ENCODE peak calls at places on chromosomes 3 and 15, in seven cellular contexts. V, L, T, Z, I, P and W are unnamed samples. For H3K4me1, the result is how much of the 10 kb centered on the place peaks cover.

GRCh38 chr3:150248116-150248864 is 159.8 kb upstream of the TSC22D2 start:
- DNase-seq in L (no peak), Z (no peak), V (no peak), T (no peak), P (no peak), I (no peak), W (no peak)

GRCh38 chr3:123201557-123202427 is at the start of gene SEC22A:
- DNase-seq in T (peak), L (peak), Z (peak), V (peak), I (peak), P (peak), W (peak)

GRCh38 chr3:172142074-172143059 is 103.0 kb downstream of the FNDC3B start:
- DNase-seq in T (no peak), Z (no peak), L (peak), P (no peak), V (no peak), I (no peak), W (no peak)

GRCh38 chr3:64906011-64906410 is 218.2 kb upstream of the ADAMTS9 start:
- DNase-seq in T (no peak), Z (no peak), P (no peak), I (no peak), V (no peak), L (no peak), W (no peak)

GRCh38 chr3:126304704-126305103 is 52.5 kb downstream of the KLF15 start:
- DNase-seq in T (no peak), P (no peak), Z (no peak), L (no peak), V (no peak), I (no peak), W (no peak)

GRCh38 chr15:71612869-71613268 is 197.5 kb upstream of the NR2E3 start:
- DNase-seq in V (no peak), Z (no peak), T (no peak), P (no peak), I (no peak), L (no peak), W (no peak)

GRCh38 chr15:67242665-67243064 is 11.8 kb downstream of the AAGAB start:
- DNase-seq in I (no peak), T (no peak), L (no peak), P (no peak), Z (no peak), V (no peak), W (no peak)

GRCh38 chr3:158456114-158456513 is 114.9 kb upstream of the MLF1 start:
- DNase-seq in V (no peak), T (no peak), Z (no peak), P (no peak), L (no peak), I (no peak), W (no peak)

GRCh38 chr3:21920431-21920830 is 169.4 kb upstream of the ZNF385D start:
- DNase-seq in V (no peak), L (no peak), Z (no peak), I (no peak), P (no peak), T (no peak), W (no peak)

GRCh38 chr3:113104746-113105479 is 106.4 kb upstream of the BOC start:
- DNase-seq in L (no peak), P (no peak), I (no peak), T (no peak), Z (no peak), V (no peak), W (no peak)

GRCh38 chr3:197028711-197029510 is 706 bp downstream of the MELTF start:
- DNase-seq in L (peak), V (peak), I (no peak), Z (no peak), T (peak), P (no peak), W (no peak)
- H3K4me3 ChIP-seq in L (peak), V (peak), I (peak), Z (peak), T (peak), P (peak), W (peak)

DNA sequence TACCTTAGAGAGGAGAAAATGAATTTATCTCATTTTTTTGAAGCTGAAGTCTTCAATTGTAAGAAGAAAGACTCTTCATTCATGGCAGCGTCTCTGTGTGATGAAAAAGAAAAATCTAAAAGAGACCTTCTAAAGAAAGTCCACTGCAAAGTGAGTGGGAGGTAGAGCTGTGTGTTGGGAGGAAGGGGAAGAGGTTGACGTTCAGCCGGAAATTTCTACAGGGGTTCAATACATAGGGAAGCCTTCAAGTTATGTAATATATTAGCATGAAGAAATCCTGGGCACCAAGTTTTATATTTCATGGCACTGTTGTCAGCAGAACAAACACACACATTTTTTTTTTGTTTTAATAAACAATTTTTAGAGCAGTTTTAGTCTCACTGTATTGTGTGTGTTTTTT is 31.9 kb downstream of the HES1 start:
- DNase-seq in T (no peak), Z (no peak), L (no peak), I (no peak), V (no peak), P (no peak), W (no peak)
- H3K4me1 ChIP-seq in T (under half), Z (under half), L (under half), I (under half), V (under half), P (under half), W (under half)

GRCh38 chr15:99250001-99250400 is 620 bp upstream of the TTC23 start:
- DNase-seq in I (no peak), P (no peak), V (no peak), L (no peak), Z (no peak), T (no peak), W (no peak)

GRCh38 chr15:99249270-99249817 is at the start of gene TTC23:
- DNase-seq in Z (no peak), I (peak), T (no peak), P (no peak), L (peak), V (no peak), W (peak)

GRCh38 chr15:99248000-99248727 is 1.2 kb downstream of the TTC23 start:
- DNase-seq in L (no peak), T (no peak), I (no peak), V (no peak), P (no peak), Z (no peak), W (no peak)

GRCh38 chr15:99244306-99244705 is 5.1 kb downstream of the TTC23 start:
- DNase-seq in L (no peak), T (no peak), I (no peak), Z (no peak), V (no peak), P (no peak), W (no peak)

DNA sequence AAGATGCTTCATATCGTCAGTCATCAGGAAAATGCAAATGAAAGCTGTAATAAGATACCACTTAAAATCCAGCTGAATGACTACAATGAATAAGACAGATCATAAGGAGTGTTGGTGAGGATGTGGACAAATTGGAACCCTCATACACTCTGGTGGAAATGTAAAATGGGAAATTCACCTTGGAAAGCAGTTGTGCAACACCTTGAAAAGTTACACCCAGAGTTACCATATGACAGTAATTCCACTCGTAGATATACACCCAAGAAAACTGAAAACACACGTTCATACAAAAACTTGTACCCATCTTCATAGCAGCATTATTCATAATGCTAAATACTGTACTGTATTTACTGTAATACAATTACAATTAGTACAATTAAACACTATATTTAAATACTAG is 2.3 kb downstream of the TTC23 start:
- DNase-seq in L (no peak), Z (no peak), I (no peak), V (no peak), T (no peak), P (no peak), W (no peak)
- H3K4me3 ChIP-seq in L (no peak), Z (no peak), I (no peak), V (no peak), T (no peak), P (no peak), W (no peak)

DNA sequence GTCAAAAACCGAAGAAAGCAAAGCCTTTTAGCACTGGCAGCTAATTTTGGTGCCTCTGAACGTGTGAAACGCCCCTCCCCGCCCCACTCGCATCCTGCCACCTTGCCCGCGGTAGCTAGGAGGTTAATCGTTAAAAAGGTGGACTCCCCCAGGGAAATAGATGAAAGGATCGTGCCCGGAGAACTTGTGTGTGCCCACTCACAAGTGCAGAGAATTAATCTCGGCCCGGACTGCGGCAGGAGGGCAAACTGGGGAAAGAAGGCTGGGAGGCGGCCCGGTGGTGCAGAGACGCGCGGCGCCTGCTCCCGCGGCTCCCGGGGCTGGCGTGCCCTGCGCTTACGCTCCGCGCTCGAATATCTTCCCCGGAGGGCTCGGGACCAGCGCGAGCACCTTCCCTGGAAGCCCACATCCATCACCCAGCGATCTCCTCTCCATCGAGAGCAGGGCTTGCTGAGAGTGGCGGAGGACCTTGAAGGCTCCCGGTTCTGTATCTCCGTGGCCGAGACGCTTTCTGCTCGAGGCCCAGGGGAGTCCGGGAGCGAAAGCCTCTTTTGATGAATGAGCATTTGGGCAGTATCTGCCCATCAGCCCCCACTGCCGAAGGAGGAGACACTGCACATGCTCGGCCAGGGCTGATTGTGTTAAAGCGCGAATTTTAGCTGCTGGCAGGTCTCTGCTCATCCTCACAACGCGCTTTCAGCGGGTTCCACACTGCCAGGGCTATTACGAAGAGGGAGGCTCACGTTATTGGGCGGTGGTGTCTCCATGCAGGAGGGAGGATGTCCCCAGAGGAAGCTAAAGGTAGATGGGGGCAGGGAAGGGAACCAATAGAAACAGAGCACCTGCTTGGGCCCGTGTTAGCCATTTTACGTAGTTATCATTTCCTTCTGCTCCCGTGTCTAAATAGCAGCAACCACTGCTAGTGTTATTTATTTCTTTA is 1.3 kb upstream of the SPTSSB start:
- DNase-seq in V (peak), L (no peak), Z (no peak), P (no peak), T (peak), I (peak), W (no peak)
- H3K4me1 ChIP-seq in V (under half), L (under half), Z (under half), P (under half), T (under half), I (under half), W (under half)

GRCh38 chr3:136250862-136251460 is 821 bp downstream of the PCCB start:
- DNase-seq in Z (peak), V (peak), L (peak), I (peak), T (peak), P (peak), W (peak)

GRCh38 chr3:136249593-136250225 is 431 bp upstream of the PCCB start:
- DNase-seq in V (no peak), Z (no peak), P (no peak), I (no peak), L (no peak), T (no peak), W (no peak)

GRCh38 chr3:136249091-136249490 is 1.0 kb upstream of the PCCB start:
- DNase-seq in I (no peak), P (no peak), L (no peak), V (no peak), T (no peak), Z (no peak), W (peak)

GRCh38 chr3:136250226-136250861 is at the start of gene PCCB:
- DNase-seq in P (peak), Z (peak), T (peak), L (peak), I (peak), V (peak), W (peak)

GRCh38 chr3:136251511-136251910 is 1.4 kb downstream of the PCCB start:
- DNase-seq in Z (no peak), I (no peak), T (no peak), L (no peak), P (no peak), V (peak), W (no peak)
- H3K4me3 ChIP-seq in Z (peak), I (no peak), T (no peak), L (no peak), P (peak), V (peak), W (peak)

GRCh38 chr3:56428667-56429066 is 39.6 kb downstream of the ERC2 start:
- DNase-seq in V (no peak), Z (no peak), L (no peak), I (no peak), P (no peak), T (no peak), W (peak)
- H3K4me1 ChIP-seq in V (under half), Z (under half), L (under half), I (under half), P (under half), T (under half), W (under half)

DNA sequence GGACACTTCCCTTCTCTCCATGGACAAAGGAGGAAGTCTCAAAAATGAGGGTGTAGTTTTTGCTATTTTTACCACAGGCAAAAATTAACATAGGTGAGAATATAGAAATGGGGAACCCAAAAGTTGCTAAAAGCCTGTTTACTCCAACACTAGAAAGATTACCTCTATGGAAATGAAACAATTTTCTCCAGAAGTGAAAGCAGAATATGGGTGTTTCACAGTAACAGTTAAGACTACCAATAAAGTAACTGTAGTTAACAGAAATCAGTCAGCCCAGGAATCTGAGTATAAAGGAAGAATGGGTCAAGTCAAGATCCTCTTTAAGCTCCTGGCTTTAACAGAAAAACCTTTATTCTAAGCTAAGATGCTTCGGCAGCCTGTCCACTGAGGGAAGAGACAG is 9.3 kb downstream of the TRA2B start:
- DNase-seq in I (no peak), P (no peak), V (no peak), Z (no peak), T (no peak), L (no peak), W (no peak)
- H3K4me3 ChIP-seq in I (no peak), P (peak), V (no peak), Z (peak), T (no peak), L (no peak), W (peak)

GRCh38 chr15:64763462-64763861 is 11.9 kb downstream of the RBPMS2 start:
- DNase-seq in L (no peak), I (no peak), Z (no peak), T (no peak), P (no peak), V (no peak), W (no peak)

GRCh38 chr15:64763874-64764273 is 11.5 kb downstream of the RBPMS2 start:
- DNase-seq in T (no peak), L (no peak), Z (no peak), I (no peak), P (no peak), V (no peak), W (no peak)

GRCh38 chr15:64761156-64761555 is 14.2 kb downstream of the RBPMS2 start:
- DNase-seq in P (no peak), I (no peak), Z (no peak), V (no peak), L (no peak), T (no peak), W (no peak)

GRCh38 chr15:64762546-64762945 is 12.8 kb downstream of the RBPMS2 start:
- DNase-seq in T (no peak), I (no peak), P (no peak), Z (no peak), V (no peak), L (no peak), W (no peak)

GRCh38 chr15:64763021-64763420 is 12.4 kb downstream of the RBPMS2 start:
- DNase-seq in I (no peak), V (no peak), P (no peak), L (no peak), Z (no peak), T (no peak), W (no peak)
- H3K4me1 ChIP-seq in I (under half), V (under half), P (under half), L (under half), Z (under half), T (under half), W (under half)

GRCh38 chr15:31338879-31339557 is 12.4 kb downstream of the KLF13 start:
- DNase-seq in I (no peak), V (peak), P (no peak), T (peak), Z (peak), L (peak), W (peak)
- H3K4me3 ChIP-seq in I (no peak), V (no peak), P (peak), T (no peak), Z (peak), L (no peak), W (no peak)

GRCh38 chr15:42785569-42785968 is 48.6 kb upstream of the CDAN1 start:
- DNase-seq in V (no peak), T (no peak), L (no peak), Z (no peak), P (no peak), I (no peak), W (no peak)

GRCh38 chr15:42788725-42789124 is 51.8 kb upstream of the CDAN1 start:
- DNase-seq in P (no peak), Z (no peak), I (no peak), V (no peak), L (no peak), T (no peak), W (no peak)

GRCh38 chr15:42786978-42787377 is 50.0 kb upstream of the CDAN1 start:
- DNase-seq in T (no peak), Z (no peak), L (no peak), V (no peak), P (no peak), I (no peak), W (no peak)

DNA sequence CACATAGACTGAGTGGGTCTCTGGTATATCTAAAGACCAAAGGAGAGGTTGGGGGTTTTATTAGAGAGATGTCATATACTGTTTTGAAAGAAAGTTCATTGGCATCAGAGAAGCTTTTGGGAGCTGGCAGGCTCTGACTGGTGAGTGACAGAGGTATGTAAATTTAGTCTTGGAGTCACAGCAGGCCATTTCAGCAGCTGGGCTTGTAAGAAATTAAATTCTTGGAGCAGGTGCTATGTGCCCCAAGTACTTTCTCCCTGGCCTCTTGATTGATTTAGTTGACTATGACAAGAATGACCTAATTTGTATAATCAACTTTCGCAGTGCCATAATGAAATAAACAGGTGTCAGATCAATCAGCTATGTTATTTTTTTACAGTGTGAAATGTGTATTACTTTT is 47.8 kb upstream of the CDAN1 start:
- DNase-seq in I (no peak), V (no peak), Z (no peak), P (no peak), T (no peak), L (no peak), W (no peak)
- H3K4me1 ChIP-seq in I (under half), V (under half), Z (under half), P (under half), T (under half), L (under half), W (under half)